ENCODE peak calls at places on chromosomes 6 and 20, in nine cellular contexts. X is ascending aorta, K is GM13977, L is BE2C, P is suprapubic skin, Z is H1, D is fibroblast of lung, N is progenitor cell of endocrine pancreas, A is heart right ventricle. W is an unnamed sample.

GRCh38 chr6:137486388-137486787 is 7.8 kb downstream of the OLIG3 start:
- DNase-seq in A (no peak), K (no peak), N (no peak), Z (no peak), D (no peak), X (no peak), P (no peak), L (no peak), W (no peak)

GRCh38 chr6:163335671-163336545 is 78.6 kb upstream of the QKI start:
- DNase-seq in K (no peak), L (no peak), N (no peak), A (peak), D (peak), Z (no peak), P (no peak), X (peak), W (no peak)

GRCh38 chr6:133964052-133964451 is 11.0 kb downstream of the TBPL1 start:
- DNase-seq in N (no peak), K (no peak), D (peak), Z (no peak), L (no peak), P (no peak), A (no peak), X (no peak), W (no peak)

GRCh38 chr6:148617522-148617921 is 129.3 kb upstream of the UST start:
- DNase-seq in X (no peak), D (no peak), N (no peak), A (no peak), K (no peak), P (no peak), Z (no peak), L (no peak), W (no peak)

GRCh38 chr6:44166591-44167184 is 8.1 kb downstream of the CAPN11 start:
- DNase-seq in L (no peak), A (no peak), X (no peak), Z (no peak), D (no peak), N (no peak), K (no peak), P (no peak), W (no peak)

GRCh38 chr6:36978687-36979086 is 7.3 kb downstream of the MTCH1 start:
- DNase-seq in K (no peak), P (no peak), A (no peak), D (no peak), X (no peak), N (no peak), L (no peak), Z (no peak), W (no peak)

GRCh38 chr6:105892577-105893262 is 193.4 kb upstream of the PRDM1 start:
- DNase-seq in Z (no peak), A (no peak), X (no peak), D (no peak), K (peak), L (no peak), N (no peak), P (no peak), W (no peak)

GRCh38 chr20:6838181-6838826 is 70.8 kb downstream of the BMP2 start:
- DNase-seq in K (no peak), P (no peak), Z (no peak), N (no peak), L (no peak), X (no peak), A (no peak), D (no peak), W (no peak)

GRCh38 chr6:21504790-21505189 is 88.8 kb upstream of the SOX4 start:
- DNase-seq in N (no peak), D (peak), K (no peak), L (no peak), A (no peak), Z (no peak), P (no peak), X (no peak), W (no peak)

GRCh38 chr20:5863040-5863811 is 87.1 kb downstream of the TRMT6 start:
- DNase-seq in K (no peak), Z (no peak), N (no peak), A (no peak), D (peak), X (no peak), L (no peak), P (no peak), W (no peak)

GRCh38 chr20:59735486-59735885 is 131.1 kb downstream of the PHACTR3 start:
- DNase-seq in Z (no peak), N (peak), D (no peak), L (no peak), X (no peak), K (no peak), A (no peak), P (no peak), W (no peak)

GRCh38 chr20:62628691-62629090 is 13.6 kb upstream of the SLCO4A1 start:
- DNase-seq in A (no peak), P (no peak), N (no peak), Z (no peak), D (no peak), X (no peak), K (no peak), L (no peak), W (no peak)

GRCh38 chr6:134701301-134701700 is 248.6 kb downstream of the ALDH8A1 start:
- DNase-seq in D (no peak), Z (no peak), X (no peak), P (no peak), N (no peak), L (no peak), A (no peak), K (no peak), W (no peak)

GRCh38 chr6:125906158-125906998 is 50.2 kb upstream of the HINT3 start:
- DNase-seq in N (no peak), D (peak), Z (no peak), A (peak), K (peak), X (no peak), P (no peak), L (peak), W (no peak)

GRCh38 chr20:3885711-3886110 is 3.5 kb upstream of the PANK2 start:
- DNase-seq in L (no peak), Z (no peak), D (no peak), N (no peak), A (no peak), K (no peak), P (no peak), X (no peak), W (no peak)

GRCh38 chr20:48919882-48920526 is 1.5 kb upstream of the ARFGEF2 start:
- DNase-seq in D (no peak), L (peak), A (no peak), P (no peak), K (no peak), X (no peak), N (no peak), Z (no peak), W (no peak)

GRCh38 chr20:48923149-48923718 is 1.7 kb downstream of the ARFGEF2 start:
- DNase-seq in D (no peak), P (no peak), K (no peak), X (no peak), N (no peak), Z (no peak), A (no peak), L (no peak), W (no peak)

GRCh38 chr20:48920527-48921167 is 864 bp upstream of the ARFGEF2 start:
- DNase-seq in X (no peak), A (no peak), D (no peak), L (no peak), K (no peak), P (no peak), N (no peak), Z (no peak), W (no peak)

GRCh38 chr20:48921883-48922867 is 664 bp downstream of the ARFGEF2 start:
- DNase-seq in X (no peak), K (no peak), L (no peak), P (peak), A (peak), Z (no peak), D (peak), N (peak), W (no peak)

DNA sequence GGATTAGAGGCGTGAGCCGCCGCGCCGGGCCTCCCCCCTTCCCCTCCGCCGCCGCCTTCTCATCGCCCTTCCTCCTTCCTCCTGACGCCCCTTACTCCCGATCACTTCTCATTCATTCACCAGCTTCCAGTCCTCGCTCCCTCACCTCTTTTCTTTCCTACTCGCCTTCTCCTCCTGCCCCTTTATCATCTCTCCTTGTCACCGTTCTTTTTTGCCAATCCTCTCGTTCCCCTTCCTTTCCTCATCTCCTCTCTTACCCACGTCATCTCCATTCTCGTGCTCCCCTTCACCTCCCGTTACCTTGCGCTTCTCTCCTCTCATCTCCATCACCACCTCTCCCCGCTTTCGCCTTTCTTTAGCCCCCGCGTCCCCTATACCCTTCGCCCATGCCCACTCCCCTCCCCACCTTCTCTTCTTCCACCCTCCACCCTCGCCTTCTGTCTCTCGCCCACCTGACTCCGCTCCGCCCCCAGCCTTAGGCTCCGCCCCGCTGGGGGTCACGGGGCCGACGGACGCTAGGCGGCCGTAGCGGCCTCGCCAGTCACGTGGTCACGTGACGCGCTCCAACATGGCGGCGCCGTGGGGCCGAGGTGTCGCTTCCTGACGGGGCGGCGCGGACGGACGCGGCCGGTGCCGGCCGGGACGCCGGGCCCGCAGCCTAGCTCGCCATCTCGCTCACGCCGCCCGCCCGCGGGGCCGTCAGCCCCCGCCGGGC is at the start of gene ARFGEF2:
- DNase-seq in L (peak), D (peak), P (peak), N (peak), X (peak), Z (peak), K (peak), A (peak), W (peak)
- TF ChIP-seq CTCF in L (no peak), D (no peak), P (peak), N (peak), X (peak), Z (no peak), K (no peak), A (peak), W (no peak)

GRCh38 chr6:99458319-99458718 is 33.2 kb upstream of the PNISR start:
- DNase-seq in A (no peak), D (peak), P (no peak), Z (no peak), X (no peak), K (no peak), N (no peak), L (peak), W (no peak)
- TF ChIP-seq CTCF in A (no peak), D (peak), P (no peak), Z (peak), X (no peak), K (peak), N (peak), L (peak), W (peak)

DNA sequence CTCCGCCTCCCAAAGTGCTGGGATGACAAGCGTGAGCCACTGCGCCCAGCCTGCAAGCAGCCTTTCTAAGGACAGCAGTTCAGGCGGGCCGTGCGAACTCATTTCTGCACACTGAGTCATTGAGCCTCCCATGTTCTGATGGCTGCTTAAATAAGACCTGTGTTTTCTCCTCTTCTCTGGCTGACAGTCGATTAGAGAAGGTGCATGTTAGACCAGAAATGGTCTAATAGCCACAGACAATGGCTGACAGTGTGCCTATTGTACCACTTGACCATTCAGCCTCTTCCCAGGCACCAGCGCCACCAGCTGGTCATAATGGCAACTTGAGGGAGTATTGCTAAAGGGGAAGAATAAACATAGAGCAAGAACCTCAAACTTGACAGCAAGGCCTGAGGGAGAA is 6.2 kb downstream of the CST11 start:
- DNase-seq in N (peak), D (peak), A (peak), X (no peak), L (peak), Z (no peak), P (no peak), K (peak), W (no peak)
- TF ChIP-seq CTCF in N (peak), D (peak), A (peak), X (peak), L (peak), Z (peak), P (no peak), K (peak), W (peak)

GRCh38 chr20:2475850-2476741 is 5.5 kb upstream of the SNRPB start:
- DNase-seq in X (no peak), P (no peak), Z (no peak), N (no peak), A (no peak), D (no peak), K (no peak), L (no peak), W (no peak)

GRCh38 chr20:2480381-2480780 is 9.8 kb upstream of the SNRPB start:
- DNase-seq in Z (no peak), K (no peak), N (no peak), P (no peak), D (no peak), L (no peak), A (no peak), X (no peak), W (no peak)

DNA sequence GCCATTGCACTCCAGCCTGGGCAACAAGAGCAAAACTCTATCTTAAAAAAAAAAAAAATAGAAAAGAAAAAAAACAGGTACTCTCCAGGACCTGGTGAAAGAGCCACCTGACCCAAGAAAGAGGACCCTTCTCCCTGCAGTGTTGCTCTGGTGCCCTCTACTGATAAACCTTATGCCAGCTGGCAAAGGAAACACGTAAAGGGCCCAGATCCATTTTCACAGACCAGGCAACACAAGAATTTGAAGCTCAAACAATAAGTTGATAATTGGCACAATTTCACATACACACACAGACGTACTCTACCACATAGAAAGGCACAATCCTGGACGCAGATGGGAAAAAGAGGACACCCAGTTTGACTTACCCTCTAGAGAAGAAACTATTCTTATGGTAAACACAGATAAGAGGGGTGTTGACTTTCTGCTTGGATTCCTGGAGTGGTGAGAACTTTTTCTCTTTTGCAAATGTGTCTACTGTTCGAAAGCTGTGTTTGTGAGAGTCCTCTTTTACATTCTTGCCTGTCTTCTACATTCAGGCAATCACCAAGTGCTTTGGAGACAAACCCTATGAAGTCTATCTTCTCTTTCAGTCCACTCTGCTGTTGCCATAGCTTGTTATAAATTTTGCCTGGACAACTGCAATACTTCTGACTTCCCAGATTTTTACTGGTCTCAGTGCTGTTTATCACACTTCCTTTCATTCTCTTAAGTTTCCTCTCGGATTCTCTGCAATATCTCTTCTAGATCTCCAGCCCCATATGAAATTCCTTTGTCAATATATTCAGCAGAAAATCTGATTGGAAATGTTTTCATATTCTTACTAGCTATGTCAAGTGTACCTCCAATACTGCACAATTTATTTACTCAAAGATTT is 6.4 kb upstream of the SNRPB start:
- DNase-seq in N (no peak), D (no peak), K (no peak), A (no peak), Z (no peak), P (no peak), L (no peak), X (no peak), W (no peak)
- TF ChIP-seq CTCF in N (no peak), D (no peak), K (no peak), A (no peak), Z (peak), P (no peak), L (peak), X (no peak), W (peak)

GRCh38 chr6:10482636-10483257 is 38.4 kb upstream of the GCNT2 start:
- DNase-seq in Z (no peak), N (no peak), K (no peak), A (no peak), L (no peak), X (no peak), P (no peak), D (no peak), W (no peak)

GRCh38 chr6:10481101-10481500 is 40.0 kb upstream of the GCNT2 start:
- DNase-seq in D (no peak), N (no peak), Z (no peak), P (no peak), A (no peak), X (no peak), L (no peak), K (no peak), W (no peak)

GRCh38 chr6:10479939-10480700 is 41.0 kb upstream of the GCNT2 start:
- DNase-seq in K (no peak), N (no peak), D (no peak), A (no peak), P (no peak), L (no peak), X (no peak), Z (no peak), W (no peak)

GRCh38 chr6:10472634-10473033 is 48.5 kb upstream of the GCNT2 start:
- DNase-seq in Z (no peak), D (no peak), A (no peak), P (no peak), L (no peak), N (no peak), K (no peak), X (no peak), W (no peak)

GRCh38 chr6:10478187-10479040 is 42.7 kb upstream of the GCNT2 start:
- DNase-seq in P (no peak), N (no peak), Z (no peak), A (no peak), L (no peak), D (peak), K (peak), X (no peak), W (peak)
- TF ChIP-seq CTCF in P (peak), N (peak), Z (peak), A (peak), L (peak), D (peak), K (peak), X (peak), W (peak)